ENCODE peak calls at places on chromosome 2, in nine cellular contexts. B is left ventricle myocardium inferior, P is Calu3, H is fibroblast of mammary gland, E is ascending aorta, C is GM13976, A is psoas muscle, U is pancreas, X is GM12878. G is an unnamed sample.

GRCh38 chr2:138430181-138430580 is 71.4 kb upstream of the SPOPL start:
- DNase-seq in B (no peak), H (no peak), U (no peak), C (no peak), A (no peak), E (no peak), P (no peak), X (no peak), G (no peak)

GRCh38 chr2:27809761-27810241 is 38.3 kb downstream of the MRPL33 start:
- DNase-seq in A (no peak), U (no peak), H (peak), X (no peak), C (no peak), E (no peak), P (no peak), B (no peak), G (peak)

GRCh38 chr2:68344031-68344430 is 21.1 kb upstream of the PLEK start:
- DNase-seq in H (no peak), U (no peak), A (no peak), X (no peak), C (no peak), E (no peak), B (no peak), P (no peak), G (no peak)

GRCh38 chr2:23595601-23596251 is 210.7 kb downstream of the KLHL29 start:
- DNase-seq in A (peak), C (no peak), U (peak), E (no peak), P (peak), X (no peak), H (no peak), B (no peak), G (peak)

GRCh38 chr2:64781991-64782390 is 128.3 kb upstream of the SERTAD2 start:
- DNase-seq in E (no peak), A (no peak), H (no peak), U (no peak), P (no peak), C (no peak), B (no peak), X (no peak), G (peak)

GRCh38 chr2:50333501-50334228 is 698.3 kb downstream of the NRXN1 start:
- DNase-seq in P (no peak), H (no peak), E (no peak), B (no peak), U (no peak), C (no peak), A (no peak), X (no peak), G (no peak)

GRCh38 chr2:15117409-15118030 is 443.6 kb downstream of the NBAS start:
- DNase-seq in E (no peak), A (no peak), U (no peak), H (no peak), B (no peak), P (no peak), C (no peak), X (no peak), G (no peak)

GRCh38 chr2:88265352-88265960 is 95.3 kb downstream of the THNSL2 start:
- DNase-seq in U (peak), C (peak), X (peak), P (peak), H (peak), A (no peak), B (no peak), E (no peak), G (no peak)

GRCh38 chr2:17171446-17172049 is 346.7 kb downstream of the RAD51AP2 start:
- DNase-seq in A (no peak), C (no peak), E (no peak), U (peak), P (peak), H (peak), X (no peak), B (no peak), G (no peak)

GRCh38 chr2:219430633-219431615 is 3.7 kb upstream of the SPEG start:
- DNase-seq in A (peak), C (no peak), U (no peak), X (no peak), H (peak), P (peak), E (no peak), B (peak), G (peak)

GRCh38 chr2:102168026-102168425 is 18.8 kb upstream of the IL1RL2 start:
- DNase-seq in X (no peak), H (no peak), P (no peak), C (no peak), U (no peak), E (no peak), B (no peak), A (no peak), G (no peak)

DNA sequence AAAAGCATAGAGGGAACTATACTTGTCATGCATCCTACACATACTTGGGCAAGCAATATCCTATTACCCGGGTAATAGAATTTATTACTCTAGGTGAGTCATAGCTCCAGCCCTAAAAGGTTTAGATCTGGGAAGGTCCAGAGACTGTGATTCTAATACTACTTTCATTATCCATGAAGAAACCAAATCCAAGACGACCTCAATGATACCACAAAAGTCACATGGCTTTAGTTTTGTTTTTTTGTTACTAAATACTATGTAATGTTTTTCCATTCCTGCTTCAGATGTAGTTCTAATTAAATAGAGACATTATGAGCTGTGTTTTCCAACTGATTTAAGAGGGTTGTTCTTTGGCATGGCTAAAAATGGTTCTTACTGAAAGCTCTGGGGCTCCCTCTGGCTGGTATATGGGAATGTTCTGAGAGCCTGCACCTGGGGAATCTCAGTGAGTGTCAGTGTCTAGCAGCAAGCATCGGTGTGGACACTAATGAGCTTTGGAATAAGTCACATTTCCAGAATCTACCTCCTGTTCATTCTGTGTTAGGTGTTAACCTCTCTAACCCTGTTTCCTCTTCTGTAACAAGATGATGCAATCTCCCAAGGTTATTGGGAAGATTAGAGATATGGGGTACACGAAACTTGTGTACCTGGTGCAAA is 20.5 kb upstream of the IL1RL2 start:
- DNase-seq in U (peak), E (no peak), P (peak), B (no peak), C (no peak), A (no peak), X (no peak), H (peak), G (peak)
- TF ChIP-seq CTCF in U (peak), E (peak), P (peak), B (peak), C (peak), A (peak), X (peak), H (peak), G (peak)

GRCh38 chr2:240560480-240561324 is 545 bp downstream of the DUSP28 start:
- DNase-seq in E (peak), P (peak), B (peak), C (peak), X (peak), U (peak), A (peak), H (peak), G (peak)

GRCh38 chr2:240560084-240560479 is at the start of gene DUSP28:
- DNase-seq in P (peak), A (peak), U (peak), X (peak), H (peak), B (peak), C (peak), E (peak), G (peak)

GRCh38 chr2:240564191-240564570 is 4.0 kb downstream of the DUSP28 start:
- DNase-seq in B (no peak), X (no peak), P (no peak), A (no peak), C (no peak), U (no peak), E (no peak), H (no peak), G (no peak)

GRCh38 chr2:240559271-240559670 is 886 bp upstream of the DUSP28 start:
- DNase-seq in H (peak), C (no peak), A (no peak), X (no peak), B (no peak), U (peak), E (no peak), P (no peak), G (no peak)

DNA sequence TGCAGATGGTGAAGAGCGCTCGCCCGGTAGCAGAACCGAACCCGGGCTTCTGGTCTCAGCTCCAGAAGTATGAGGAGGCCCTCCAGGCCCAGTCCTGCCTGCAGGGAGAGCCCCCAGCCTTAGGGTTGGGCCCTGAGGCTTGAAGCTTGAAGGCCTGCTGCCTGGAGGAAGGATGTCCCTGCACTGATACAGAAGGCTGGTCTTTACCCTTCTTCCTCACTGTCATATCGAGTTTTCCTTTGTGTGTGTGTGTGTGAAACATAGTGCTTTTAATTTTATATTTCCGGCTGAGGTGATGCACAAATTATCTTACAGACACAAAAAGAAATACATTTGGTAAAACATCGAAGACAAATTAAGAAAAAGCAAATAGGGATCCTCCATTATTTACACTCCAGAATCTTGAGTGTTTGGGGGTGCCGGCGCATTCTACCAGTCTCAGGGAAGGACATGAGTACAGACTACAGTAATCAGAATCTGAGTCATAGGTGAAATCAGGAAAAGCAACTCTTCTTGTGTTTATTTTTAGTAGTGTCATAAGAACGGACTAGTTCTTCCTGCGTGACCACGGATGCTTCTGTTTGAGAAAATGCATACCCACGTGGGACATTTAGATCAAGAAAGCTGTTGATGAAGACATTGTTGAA is 1.3 kb downstream of the DUSP28 start:
- DNase-seq in H (peak), X (peak), A (no peak), P (no peak), C (peak), U (no peak), E (no peak), B (no peak), G (peak)
- TF ChIP-seq CTCF in H (no peak), X (no peak), A (no peak), P (no peak), C (no peak), U (no peak), E (no peak), B (no peak), G (no peak)

GRCh38 chr2:195677290-195677689 is 20.3 kb downstream of the SLC39A10 start:
- DNase-seq in C (no peak), B (no peak), P (no peak), A (no peak), E (no peak), U (no peak), H (no peak), X (no peak), G (no peak)

GRCh38 chr2:195674491-195675226 is 17.6 kb downstream of the SLC39A10 start:
- DNase-seq in A (no peak), E (no peak), P (no peak), U (no peak), X (no peak), B (no peak), C (no peak), H (peak), G (no peak)

GRCh38 chr2:195675783-195676427 is 18.9 kb downstream of the SLC39A10 start:
- DNase-seq in H (no peak), C (no peak), U (no peak), B (no peak), X (no peak), E (no peak), A (no peak), P (no peak), G (no peak)

GRCh38 chr2:195671563-195671962 is 14.5 kb downstream of the SLC39A10 start:
- DNase-seq in H (no peak), P (no peak), X (no peak), U (no peak), E (no peak), C (no peak), B (no peak), A (no peak), G (no peak)

GRCh38 chr2:195672674-195673073 is 15.6 kb downstream of the SLC39A10 start:
- DNase-seq in U (no peak), H (no peak), E (no peak), X (no peak), B (no peak), C (no peak), P (no peak), A (no peak), G (no peak)
- TF ChIP-seq CTCF in U (peak), H (peak), E (no peak), X (no peak), B (no peak), C (no peak), P (no peak), A (no peak), G (peak)

DNA sequence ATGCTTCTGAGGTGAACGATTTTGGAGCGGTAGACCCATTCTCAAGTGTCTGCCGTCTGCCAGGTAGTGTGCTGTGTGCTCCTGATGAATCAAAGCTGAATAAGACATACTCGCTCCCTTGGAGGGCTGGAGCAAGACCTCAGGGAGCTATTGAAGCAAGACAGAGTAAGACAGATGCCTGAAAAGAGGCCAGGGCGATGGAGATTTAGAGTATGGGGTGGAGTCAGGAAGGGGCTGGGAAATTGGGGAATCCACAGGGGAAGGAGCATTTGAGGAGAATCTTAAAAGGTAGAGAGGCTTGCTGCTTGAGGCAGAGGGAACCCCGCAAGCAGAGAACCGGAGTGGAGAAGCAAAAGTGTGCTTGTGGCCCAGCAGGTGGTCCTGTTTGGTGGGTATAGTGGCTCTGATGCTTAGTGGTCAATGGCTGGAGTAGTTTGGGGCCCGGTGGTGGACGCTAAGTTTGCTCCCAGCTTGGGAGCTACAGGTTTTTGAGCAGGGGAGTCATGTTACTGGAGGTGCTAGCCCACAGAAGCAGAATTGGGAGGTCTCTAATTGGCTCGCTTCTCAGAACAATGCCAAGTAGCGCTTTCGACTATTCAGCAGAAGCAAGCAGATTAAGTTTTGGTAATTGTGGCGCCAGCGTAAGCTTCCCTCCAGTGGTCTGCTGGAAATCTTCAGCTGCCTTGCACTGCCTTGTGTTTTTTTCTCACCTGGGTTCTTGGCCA is 2.0 kb downstream of the CNNM4 start:
- DNase-seq in P (no peak), U (no peak), E (no peak), H (no peak), X (no peak), C (no peak), B (no peak), A (no peak), G (no peak)
- TF ChIP-seq CTCF in P (no peak), U (no peak), E (no peak), H (no peak), X (no peak), C (no peak), B (no peak), A (no peak), G (no peak)

DNA sequence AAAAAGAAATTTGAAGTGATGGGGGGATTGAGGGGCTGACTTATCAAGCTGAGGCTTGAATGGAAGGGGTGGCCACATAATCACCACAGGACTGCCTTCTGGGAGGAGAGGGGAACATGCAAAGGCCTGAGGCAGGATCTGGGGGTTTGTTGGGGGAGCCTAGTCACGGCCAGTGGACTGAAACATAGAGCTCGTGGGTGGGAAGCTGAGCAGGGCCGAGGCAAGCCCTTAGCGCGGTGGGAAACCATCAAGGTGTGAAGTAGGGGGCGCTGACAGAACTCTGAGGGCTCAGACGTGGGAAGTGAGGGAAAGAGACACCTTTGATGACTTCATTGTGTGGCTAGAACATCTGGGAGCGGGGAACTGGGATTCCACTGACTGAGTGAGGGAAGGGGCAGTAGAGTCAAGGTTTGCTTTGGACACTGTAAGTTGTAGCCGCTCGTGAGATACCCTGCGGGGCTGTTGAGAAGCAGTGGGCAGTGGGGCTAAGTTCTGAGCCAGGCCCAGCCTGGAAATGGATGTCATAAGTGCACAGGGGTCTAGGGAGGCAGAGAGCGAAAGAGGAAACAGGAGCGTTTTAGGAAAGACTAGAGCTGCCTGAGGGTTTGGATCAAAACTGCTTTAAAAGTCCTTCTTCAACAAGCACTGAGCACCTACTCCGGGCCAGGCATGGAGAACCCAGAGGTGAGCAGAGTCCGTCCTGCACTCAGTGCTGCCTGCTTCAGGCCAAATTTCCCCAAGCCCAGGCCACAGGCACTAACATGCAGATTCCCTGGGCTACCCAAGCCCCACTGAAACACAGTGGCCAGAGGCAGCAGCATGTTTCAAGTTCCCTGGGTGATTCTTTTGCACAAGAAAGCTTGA is 694 bp upstream of the SNORC start:
- DNase-seq in H (no peak), U (no peak), A (no peak), B (no peak), C (no peak), X (no peak), P (no peak), E (no peak), G (no peak)
- TF ChIP-seq CTCF in H (no peak), U (no peak), A (no peak), B (no peak), C (no peak), X (no peak), P (no peak), E (no peak), G (no peak)

GRCh38 chr2:45826889-45827635 is 175.6 kb downstream of the PRKCE start:
- DNase-seq in C (no peak), P (no peak), A (peak), E (peak), U (no peak), B (peak), H (peak), X (no peak), G (peak)

GRCh38 chr2:45822272-45822630 is 170.8 kb downstream of the PRKCE start:
- DNase-seq in P (no peak), U (peak), B (no peak), X (no peak), A (no peak), E (no peak), C (no peak), H (no peak), G (no peak)

GRCh38 chr2:45826476-45826875 is 175.0 kb downstream of the PRKCE start:
- DNase-seq in B (no peak), C (no peak), H (no peak), X (no peak), P (no peak), U (no peak), E (no peak), A (no peak), G (no peak)

GRCh38 chr2:45823723-45824206 is 172.3 kb downstream of the PRKCE start:
- DNase-seq in B (peak), X (no peak), A (peak), H (peak), U (peak), P (no peak), E (peak), C (no peak), G (no peak)

DNA sequence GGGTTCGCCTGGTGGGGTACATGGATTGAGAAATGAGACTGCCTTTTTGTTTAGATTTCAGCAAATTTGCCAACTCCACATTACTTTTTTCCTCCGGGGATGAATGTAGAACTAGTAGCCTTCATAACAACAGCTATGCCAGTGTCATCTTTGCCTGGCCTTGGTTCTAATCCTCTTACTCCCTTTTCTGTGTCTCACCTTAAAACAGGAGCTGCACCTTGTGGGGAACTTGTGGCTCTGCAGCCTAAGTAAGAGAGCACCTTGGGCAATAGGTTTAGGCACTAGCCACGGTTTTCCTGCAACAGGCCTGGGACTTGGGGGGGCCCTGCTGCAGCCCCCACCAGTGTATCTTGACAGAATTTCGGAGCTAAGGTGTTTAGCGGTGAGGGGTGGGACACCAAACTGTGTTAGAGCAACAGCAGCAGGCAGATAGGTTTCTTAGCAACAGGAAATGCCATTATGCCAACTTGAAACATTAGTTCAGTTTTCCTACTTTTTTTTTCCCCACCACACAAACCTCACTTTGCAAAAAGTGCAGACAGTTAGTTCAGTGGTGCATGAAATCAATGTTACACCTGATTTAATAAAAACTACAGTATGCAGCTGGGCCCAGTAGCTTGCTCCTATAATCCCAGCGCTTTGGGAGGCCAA is 173.7 kb downstream of the PRKCE start:
- DNase-seq in C (no peak), P (no peak), U (no peak), E (no peak), B (no peak), H (no peak), X (no peak), A (no peak), G (no peak)
- TF ChIP-seq CTCF in C (no peak), P (no peak), U (no peak), E (no peak), B (no peak), H (no peak), X (peak), A (no peak), G (no peak)

GRCh38 chr2:71534786-71535185 is 81.4 kb downstream of the DYSF start:
- DNase-seq in U (no peak), E (no peak), B (no peak), C (no peak), H (no peak), A (no peak), P (no peak), X (no peak), G (no peak)

GRCh38 chr2:71538241-71538640 is 84.9 kb downstream of the DYSF start:
- DNase-seq in C (no peak), X (no peak), B (no peak), E (no peak), A (no peak), H (no peak), U (no peak), P (no peak), G (no peak)

GRCh38 chr2:71536311-71536710 is 83.0 kb downstream of the DYSF start:
- DNase-seq in P (no peak), C (no peak), B (no peak), H (no peak), U (no peak), X (no peak), E (no peak), A (no peak), G (peak)

GRCh38 chr2:71534201-71534600 is 80.8 kb downstream of the DYSF start:
- DNase-seq in E (no peak), P (no peak), U (no peak), X (no peak), C (no peak), A (no peak), B (no peak), H (no peak), G (no peak)

GRCh38 chr2:71535526-71535925 is 82.2 kb downstream of the DYSF start:
- DNase-seq in B (no peak), X (no peak), A (no peak), C (no peak), U (no peak), H (no peak), E (no peak), P (no peak), G (no peak)
- TF ChIP-seq CTCF in B (no peak), X (no peak), A (no peak), C (no peak), U (no peak), H (no peak), E (no peak), P (no peak), G (no peak)